ENCODE peak calls at places on chromosomes 4 and X, in ten cellular contexts. One of them, this sample, is unnamed.
A peak's percentile ranks its signal among the peaks of the same experiment; 100 is the strongest.

GRCh38 chr4:104210420-104210819 is 284.3 kb downstream of the CXXC4 start:
- DNase-seq in activated naive CD4-positive, alpha-beta T cell treated with anti-CD3 and anti-CD28 coated beads, Interleukin-2, amount 50 U/mL, for 72 hours: no peak
- DNase-seq in fibroblast of pulmonary artery: no peak
- DNase-seq in amygdala: no peak
- DNase-seq in central memory CD4-positive, alpha-beta T cell: no peak
- DNase-seq in mucosa of gallbladder: no peak
- DNase-seq in occipital lobe: no peak
- DNase-seq in A549: no peak
- DNase-seq in CD4-positive, alpha-beta T cell: no peak
- DNase-seq in GM12865: no peak
- DNase-seq in this sample: no peak

GRCh38 chr4:141926414-141926813 is 290.0 kb downstream of the IL15 start:
- DNase-seq in activated naive CD4-positive, alpha-beta T cell treated with anti-CD3 and anti-CD28 coated beads, Interleukin-2, amount 50 U/mL, for 72 hours: no peak
- DNase-seq in fibroblast of pulmonary artery: no peak
- DNase-seq in amygdala: no peak
- DNase-seq in central memory CD4-positive, alpha-beta T cell: no peak
- DNase-seq in mucosa of gallbladder: no peak
- DNase-seq in occipital lobe: no peak
- DNase-seq in A549: no peak
- DNase-seq in CD4-positive, alpha-beta T cell: no peak
- DNase-seq in GM12865: no peak
- DNase-seq in this sample: no peak

GRCh38 chrX:275967-276587 is 5.1 kb upstream of the PLCXD1 start:
- DNase-seq in activated naive CD4-positive, alpha-beta T cell treated with anti-CD3 and anti-CD28 coated beads, Interleukin-2, amount 50 U/mL, for 72 hours: peak; percentile 57
- DNase-seq in fibroblast of pulmonary artery: peak; percentile 41
- DNase-seq in amygdala: no peak
- DNase-seq in central memory CD4-positive, alpha-beta T cell: peak; percentile 25
- DNase-seq in mucosa of gallbladder: peak; percentile 78
- DNase-seq in occipital lobe: no peak
- DNase-seq in A549: peak; percentile 78
- DNase-seq in CD4-positive, alpha-beta T cell: no peak
- DNase-seq in GM12865: no peak
- DNase-seq in this sample: peak; percentile 40

GRCh38 chr4:85527815-85528214 is 52.9 kb downstream of the ARHGAP24 start:
- DNase-seq in activated naive CD4-positive, alpha-beta T cell treated with anti-CD3 and anti-CD28 coated beads, Interleukin-2, amount 50 U/mL, for 72 hours: no peak
- DNase-seq in fibroblast of pulmonary artery: no peak
- DNase-seq in amygdala: no peak
- DNase-seq in central memory CD4-positive, alpha-beta T cell: no peak
- DNase-seq in mucosa of gallbladder: no peak
- DNase-seq in occipital lobe: no peak
- DNase-seq in A549: no peak
- DNase-seq in CD4-positive, alpha-beta T cell: no peak
- DNase-seq in GM12865: no peak
- DNase-seq in this sample: no peak

GRCh38 chr4:42396361-42397255 is 680 bp upstream of the SHISA3 start:
- DNase-seq in activated naive CD4-positive, alpha-beta T cell treated with anti-CD3 and anti-CD28 coated beads, Interleukin-2, amount 50 U/mL, for 72 hours: peak; percentile 16
- DNase-seq in fibroblast of pulmonary artery: peak; percentile 52
- DNase-seq in amygdala: no peak
- DNase-seq in central memory CD4-positive, alpha-beta T cell: no peak
- DNase-seq in mucosa of gallbladder: no peak
- DNase-seq in occipital lobe: no peak
- DNase-seq in A549: no peak
- DNase-seq in CD4-positive, alpha-beta T cell: no peak
- DNase-seq in GM12865: peak; percentile 63
- DNase-seq in this sample: no peak

GRCh38 chrX:154541896-154542722 is 4.5 kb downstream of the G6PD start:
- DNase-seq in activated naive CD4-positive, alpha-beta T cell treated with anti-CD3 and anti-CD28 coated beads, Interleukin-2, amount 50 U/mL, for 72 hours: no peak
- DNase-seq in fibroblast of pulmonary artery: peak; percentile 95
- DNase-seq in amygdala: peak; percentile 54
- DNase-seq in central memory CD4-positive, alpha-beta T cell: no peak
- DNase-seq in mucosa of gallbladder: peak; percentile 72
- DNase-seq in occipital lobe: peak; percentile 19
- DNase-seq in A549: peak; percentile 98
- DNase-seq in CD4-positive, alpha-beta T cell: no peak
- DNase-seq in GM12865: no peak
- DNase-seq in this sample: peak; percentile 93

GRCh38 chr4:123613586-123614344 is 217.2 kb downstream of the SPRY1 start:
- DNase-seq in activated naive CD4-positive, alpha-beta T cell treated with anti-CD3 and anti-CD28 coated beads, Interleukin-2, amount 50 U/mL, for 72 hours: no peak
- DNase-seq in fibroblast of pulmonary artery: no peak
- DNase-seq in amygdala: no peak
- DNase-seq in central memory CD4-positive, alpha-beta T cell: no peak
- DNase-seq in mucosa of gallbladder: no peak
- DNase-seq in occipital lobe: no peak
- DNase-seq in A549: no peak
- DNase-seq in CD4-positive, alpha-beta T cell: no peak
- DNase-seq in GM12865: no peak
- DNase-seq in this sample: no peak

GRCh38 chrX:74923942-74924448 is 1.3 kb downstream of the NEXMIF start:
- DNase-seq in activated naive CD4-positive, alpha-beta T cell treated with anti-CD3 and anti-CD28 coated beads, Interleukin-2, amount 50 U/mL, for 72 hours: peak; percentile 6
- DNase-seq in fibroblast of pulmonary artery: peak; percentile 4
- DNase-seq in amygdala: no peak
- DNase-seq in central memory CD4-positive, alpha-beta T cell: no peak
- DNase-seq in mucosa of gallbladder: no peak
- DNase-seq in occipital lobe: no peak
- DNase-seq in A549: no peak
- DNase-seq in CD4-positive, alpha-beta T cell: no peak
- DNase-seq in GM12865: peak; percentile 16
- DNase-seq in this sample: no peak

GRCh38 chrX:129230850-129231512 is 292.3 kb downstream of the SMARCA1 start:
- DNase-seq in activated naive CD4-positive, alpha-beta T cell treated with anti-CD3 and anti-CD28 coated beads, Interleukin-2, amount 50 U/mL, for 72 hours: no peak
- DNase-seq in fibroblast of pulmonary artery: no peak
- DNase-seq in amygdala: no peak
- DNase-seq in central memory CD4-positive, alpha-beta T cell: no peak
- DNase-seq in mucosa of gallbladder: no peak
- DNase-seq in occipital lobe: no peak
- DNase-seq in A549: no peak
- DNase-seq in CD4-positive, alpha-beta T cell: no peak
- DNase-seq in GM12865: no peak
- DNase-seq in this sample: no peak

GRCh38 chr4:57080781-57081650 is 29.2 kb downstream of the IGFBP7 start:
- DNase-seq in activated naive CD4-positive, alpha-beta T cell treated with anti-CD3 and anti-CD28 coated beads, Interleukin-2, amount 50 U/mL, for 72 hours: no peak
- DNase-seq in fibroblast of pulmonary artery: peak; percentile 96
- DNase-seq in amygdala: no peak
- DNase-seq in central memory CD4-positive, alpha-beta T cell: no peak
- DNase-seq in mucosa of gallbladder: no peak
- DNase-seq in occipital lobe: no peak
- DNase-seq in A549: peak; percentile 84
- DNase-seq in CD4-positive, alpha-beta T cell: no peak
- DNase-seq in GM12865: peak; percentile 6
- DNase-seq in this sample: peak; percentile 85

GRCh38 chr4:48369771-48370170 is 28.4 kb downstream of the SLAIN2 start:
- DNase-seq in activated naive CD4-positive, alpha-beta T cell treated with anti-CD3 and anti-CD28 coated beads, Interleukin-2, amount 50 U/mL, for 72 hours: no peak
- DNase-seq in fibroblast of pulmonary artery: no peak
- DNase-seq in amygdala: no peak
- DNase-seq in central memory CD4-positive, alpha-beta T cell: no peak
- DNase-seq in mucosa of gallbladder: no peak
- DNase-seq in occipital lobe: no peak
- DNase-seq in A549: no peak
- DNase-seq in CD4-positive, alpha-beta T cell: no peak
- DNase-seq in GM12865: no peak
- DNase-seq in this sample: no peak

GRCh38 chrX:130083656-130084382 is 26.5 kb downstream of the ELF4 start:
- DNase-seq in activated naive CD4-positive, alpha-beta T cell treated with anti-CD3 and anti-CD28 coated beads, Interleukin-2, amount 50 U/mL, for 72 hours: no peak
- DNase-seq in fibroblast of pulmonary artery: no peak
- DNase-seq in amygdala: no peak
- DNase-seq in central memory CD4-positive, alpha-beta T cell: no peak
- DNase-seq in mucosa of gallbladder: no peak
- DNase-seq in occipital lobe: no peak
- DNase-seq in A549: no peak
- DNase-seq in CD4-positive, alpha-beta T cell: no peak
- DNase-seq in GM12865: peak; percentile 85
- DNase-seq in this sample: no peak

GRCh38 chrX:148310402-148311200 is 189.8 kb upstream of the AFF2 start:
- DNase-seq in activated naive CD4-positive, alpha-beta T cell treated with anti-CD3 and anti-CD28 coated beads, Interleukin-2, amount 50 U/mL, for 72 hours: peak; percentile 40
- DNase-seq in fibroblast of pulmonary artery: no peak
- DNase-seq in amygdala: no peak
- DNase-seq in central memory CD4-positive, alpha-beta T cell: peak; percentile 74
- DNase-seq in mucosa of gallbladder: no peak
- DNase-seq in occipital lobe: no peak
- DNase-seq in A549: no peak
- DNase-seq in CD4-positive, alpha-beta T cell: peak; percentile 54
- DNase-seq in GM12865: peak; percentile 71
- DNase-seq in this sample: no peak